ENCODE peak calls at places on chromosomes 2 and 18, in six cellular contexts. D is right cardiac atrium; M is IMR-90; Z is GM23338; Y is adrenal gland; B is CD8-positive, alpha-beta memory T cell. C is an unnamed sample.

GRCh38 chr2:36458106-36458505 is 102.5 kb downstream of the CRIM1 start:
- DNase-seq in D (no peak), M (no peak), Z (peak), Y (no peak), B (no peak), C (no peak)

GRCh38 chr18:950882-951539 is 46.3 kb downstream of the ADCYAP1 start:
- DNase-seq in D (no peak), M (no peak), Z (no peak), Y (no peak), B (no peak), C (no peak)

GRCh38 chr2:32941944-32942690 is 4.6 kb upstream of the LTBP1 start:
- DNase-seq in D (no peak), M (no peak), Z (no peak), Y (no peak), B (no peak), C (no peak)

GRCh38 chr2:109217362-109218086 is 88.5 kb downstream of the SH3RF3 start:
- DNase-seq in D (no peak), M (peak), Z (no peak), Y (no peak), B (no peak), C (no peak)

GRCh38 chr2:43537137-43537536 is 58.7 kb downstream of the THADA start:
- DNase-seq in D (no peak), M (no peak), Z (no peak), Y (no peak), B (no peak), C (no peak)

GRCh38 chr2:96449637-96450036 is 55.5 kb downstream of the NEURL3 start:
- DNase-seq in D (no peak), M (no peak), Z (no peak), Y (no peak), B (no peak), C (no peak)

GRCh38 chr2:12202702-12203101 is 456.3 kb downstream of the LPIN1 start:
- DNase-seq in D (peak), M (peak), Z (no peak), Y (no peak), B (no peak), C (no peak)

GRCh38 chr2:43685350-43685749 is 9.1 kb upstream of the C1GALT1C1L start:
- DNase-seq in D (no peak), M (no peak), Z (no peak), Y (no peak), B (no peak), C (no peak)

GRCh38 chr2:157307021-157307420 is 18.6 kb downstream of the ERMN start:
- DNase-seq in D (no peak), M (peak), Z (peak), Y (no peak), B (no peak), C (no peak)

GRCh38 chr2:62307469-62308389 is 111.8 kb downstream of the B3GNT2 start:
- DNase-seq in D (peak), M (no peak), Z (no peak), Y (no peak), B (no peak), C (peak)

GRCh38 chr2:176473177-176473576 is 203.9 kb downstream of the MTX2 start:
- DNase-seq in D (peak), M (peak), Z (no peak), Y (peak), B (no peak), C (no peak)

GRCh38 chr2:98063289-98063688 is 23.7 kb upstream of the VWA3B start:
- DNase-seq in D (no peak), M (no peak), Z (peak), Y (no peak), B (no peak), C (no peak)

GRCh38 chr18:13562494-13563029 is 163.8 kb downstream of the FAM210A start:
- DNase-seq in D (peak), M (no peak), Z (no peak), Y (no peak), B (no peak), C (peak)

GRCh38 chr2:238875161-238875530 is 27.3 kb downstream of the TWIST2 start:
- DNase-seq in D (no peak), M (no peak), Z (no peak), Y (no peak), B (no peak), C (no peak)

GRCh38 chr2:177712462-177712861 is 319.9 kb downstream of the AGPS start:
- DNase-seq in D (no peak), M (no peak), Z (no peak), Y (no peak), B (no peak), C (no peak)

GRCh38 chr2:69700381-69700780 is 41.6 kb upstream of the ANXA4 start:
- DNase-seq in D (no peak), M (no peak), Z (no peak), Y (no peak), B (no peak), C (no peak)

GRCh38 chr2:240594511-240595380 is 8.2 kb downstream of the CAPN10 start:
- DNase-seq in D (peak), M (no peak), Z (no peak), Y (peak), B (no peak), C (peak)

GRCh38 chr2:47903781-47904447 is 2.4 kb downstream of the FBXO11 start:
- DNase-seq in D (no peak), M (no peak), Z (no peak), Y (no peak), B (no peak), C (no peak)

GRCh38 chr2:97745474-97746172 is 32.2 kb downstream of the ZAP70 start:
- DNase-seq in D (no peak), M (peak), Z (no peak), Y (no peak), B (peak), C (no peak)

GRCh38 chr2:178008636-178009289 is 63.8 kb downstream of the PDE11A start:
- DNase-seq in D (peak), M (peak), Z (peak), Y (no peak), B (no peak), C (peak)

GRCh38 chr2:191488135-191488534 is 189.8 kb upstream of the NABP1 start:
- DNase-seq in D (peak), M (no peak), Z (no peak), Y (no peak), B (no peak), C (no peak)

GRCh38 chr2:168198476-168199192 is 48.8 kb downstream of the STK39 start:
- DNase-seq in D (no peak), M (peak), Z (no peak), Y (no peak), B (no peak), C (no peak)

GRCh38 chr2:179932786-179933185 is 71.4 kb upstream of the ZNF385B start:
- DNase-seq in D (peak), M (no peak), Z (no peak), Y (peak), B (no peak), C (no peak)

GRCh38 chr2:160269365-160269764 is 69.3 kb upstream of the ITGB6 start:
- DNase-seq in D (no peak), M (no peak), Z (no peak), Y (no peak), B (no peak), C (no peak)

GRCh38 chr2:122098301-122098700 is 342.9 kb downstream of the TSN start:
- DNase-seq in D (no peak), M (no peak), Z (no peak), Y (no peak), B (no peak), C (no peak)

GRCh38 chr2:68396093-68396492 is 31.0 kb downstream of the PLEK start:
- DNase-seq in D (no peak), M (no peak), Z (no peak), Y (no peak), B (no peak), C (no peak)
- H3K4me3 ChIP-seq in D (no peak), M (no peak), Z (no peak), Y (no peak), B (no peak), C (no peak)

DNA sequence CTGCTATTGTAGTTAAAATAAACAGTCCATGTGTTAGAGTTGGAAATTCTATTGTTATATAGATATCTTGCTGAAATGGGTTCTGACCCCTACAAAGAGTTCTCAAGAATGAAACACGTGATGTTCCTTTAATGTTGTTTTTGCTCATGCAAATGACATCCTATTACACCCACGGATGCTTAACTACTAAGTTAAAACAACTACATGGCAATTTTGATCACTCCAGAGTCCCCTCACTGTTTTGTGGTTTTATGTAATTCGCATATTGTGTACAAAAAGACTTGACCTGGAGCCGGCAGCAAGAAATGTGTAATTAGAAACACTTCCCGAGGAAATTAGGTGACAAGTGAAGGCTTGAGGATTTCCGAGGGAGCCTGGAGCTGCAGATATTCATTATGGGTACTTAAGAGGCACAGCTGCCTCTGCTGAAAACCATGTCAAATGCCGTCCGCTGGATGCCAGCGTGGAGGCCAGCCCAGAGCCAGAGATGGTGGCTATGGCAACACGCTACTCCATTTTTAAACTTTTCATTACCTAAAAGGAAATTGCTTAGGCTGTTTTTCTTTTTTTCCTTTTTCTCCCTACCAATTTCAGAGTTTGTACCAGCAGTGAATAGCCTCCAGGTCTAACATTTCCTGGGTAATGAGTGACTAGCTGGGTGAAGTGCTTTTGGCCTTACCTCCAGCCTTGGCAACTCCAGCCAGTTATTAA is 21.0 kb upstream of the CABLES1 start:
- DNase-seq in D (no peak), M (peak), Z (no peak), Y (no peak), B (no peak), C (no peak)
- H3K27ac ChIP-seq in D (no peak), M (peak), Z (no peak), Y (no peak), B (no peak), C (no peak)

DNA sequence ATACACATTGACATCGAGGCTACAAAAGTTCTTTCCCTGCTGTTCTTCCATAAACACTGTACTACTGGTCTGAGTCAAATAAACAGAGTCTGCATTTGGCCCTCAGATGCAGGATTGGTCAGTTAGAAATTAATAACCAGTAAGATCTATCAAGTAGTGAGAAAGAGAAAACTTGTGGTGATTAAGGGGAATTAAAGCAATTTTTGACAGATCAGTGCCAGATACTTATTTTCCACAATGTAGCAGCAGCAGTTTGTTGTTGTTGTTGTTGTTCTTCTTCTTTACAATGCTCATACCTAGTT is 85.0 kb downstream of the IKZF2 start:
- DNase-seq in D (no peak), M (no peak), Z (no peak), Y (no peak), B (no peak), C (no peak)
- H3K4me3 ChIP-seq in D (no peak), M (no peak), Z (no peak), Y (no peak), B (no peak), C (no peak)

DNA sequence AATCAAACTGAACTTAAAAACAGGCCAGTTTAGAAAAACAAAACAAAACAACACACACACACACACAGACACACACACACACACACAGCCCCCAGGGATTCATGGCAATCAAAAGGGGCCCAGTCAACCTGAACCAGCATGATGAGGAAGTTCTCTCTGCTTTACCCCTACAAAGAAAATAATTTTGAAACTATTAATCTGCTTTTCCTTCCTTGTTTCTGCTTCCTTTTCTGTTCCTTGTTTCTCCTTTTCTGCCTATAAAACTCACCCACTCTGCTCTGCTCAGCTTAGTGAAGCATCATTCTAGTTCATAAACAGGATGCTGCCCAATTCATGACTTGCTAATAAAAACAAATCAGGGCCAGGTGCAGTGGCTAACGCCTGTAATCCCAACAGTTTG is 203.1 kb downstream of the RAB3GAP1 start:
- DNase-seq in D (no peak), M (no peak), Z (no peak), Y (no peak), B (no peak), C (no peak)
- H3K27ac ChIP-seq in D (no peak), M (no peak), Z (no peak), Y (no peak), B (no peak), C (no peak)

GRCh38 chr2:29207352-29207751 is 92.1 kb downstream of the CLIP4 start:
- DNase-seq in D (no peak), M (peak), Z (no peak), Y (no peak), B (no peak), C (no peak)
- H3K4me3 ChIP-seq in D (no peak), M (no peak), Z (no peak), Y (no peak), B (no peak), C (no peak)

DNA sequence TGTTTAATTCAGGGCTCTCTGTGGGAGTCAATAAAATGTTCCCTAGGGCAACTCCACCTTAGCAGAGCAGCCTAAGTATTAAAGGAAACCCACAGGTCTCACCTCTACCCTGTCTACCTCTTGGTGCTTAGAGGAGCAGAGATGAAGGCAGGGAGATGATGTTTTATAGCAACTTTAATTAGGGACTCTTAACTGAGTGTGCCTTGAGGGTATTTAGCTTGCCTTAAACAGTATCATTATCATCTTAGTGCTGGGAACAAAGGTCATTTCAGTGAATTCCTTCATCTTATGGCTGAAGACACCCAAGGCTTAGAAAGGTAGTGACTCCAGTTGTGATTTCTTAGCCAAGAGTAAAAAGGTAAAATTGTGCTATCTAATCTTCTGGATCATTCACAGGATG is 26.7 kb downstream of the VIL1 start:
- DNase-seq in D (no peak), M (no peak), Z (no peak), Y (no peak), B (no peak), C (no peak)
- H3K27ac ChIP-seq in D (no peak), M (no peak), Z (no peak), Y (no peak), B (no peak), C (peak)

GRCh38 chr2:102481931-102482330 is 8.9 kb downstream of the SLC9A4 start:
- DNase-seq in D (no peak), M (no peak), Z (no peak), Y (no peak), B (no peak), C (no peak)

GRCh38 chr2:102480796-102481195 is 7.8 kb downstream of the SLC9A4 start:
- DNase-seq in D (no peak), M (no peak), Z (no peak), Y (no peak), B (no peak), C (no peak)

GRCh38 chr2:102478686-102479470 is 5.9 kb downstream of the SLC9A4 start:
- DNase-seq in D (no peak), M (no peak), Z (peak), Y (no peak), B (no peak), C (no peak)

GRCh38 chr2:102483086-102483485 is 10.1 kb downstream of the SLC9A4 start:
- DNase-seq in D (no peak), M (no peak), Z (no peak), Y (no peak), B (no peak), C (no peak)

GRCh38 chr2:102480273-102480672 is 7.2 kb downstream of the SLC9A4 start:
- DNase-seq in D (no peak), M (no peak), Z (no peak), Y (no peak), B (no peak), C (no peak)
- H3K4me3 ChIP-seq in D (no peak), M (no peak), Z (no peak), Y (no peak), B (no peak), C (no peak)

GRCh38 chr18:74972354-74972753 is 236.6 kb downstream of the PTGR3 start:
- DNase-seq in D (no peak), M (no peak), Z (no peak), Y (no peak), B (no peak), C (no peak)
- H3K27ac ChIP-seq in D (no peak), M (no peak), Z (no peak), Y (no peak), B (no peak), C (no peak)